ENCODE peak calls at places on chromosome 13, in seven cellular contexts. F is cardiac muscle cell, N is H9, B is ovary, T is heart right ventricle, R is HL-60, C is left ventricle myocardium inferior. M is an unnamed sample.
A peak's percentile ranks its signal among the peaks of the same experiment; 100 is the strongest.

GRCh38 chr13:43473437-43473836 is 313.3 kb downstream of the ENOX1 start:
- DNase-seq in F (peak; percentile 78), N (no peak), B (no peak), T (peak; percentile 19), R (no peak), C (no peak), M (no peak)

GRCh38 chr13:43448605-43449004 is 338.2 kb downstream of the ENOX1 start:
- DNase-seq in F (no peak), N (no peak), B (no peak), T (no peak), R (no peak), C (no peak), M (no peak)

GRCh38 chr13:99590519-99591011 is 89.3 kb downstream of the TM9SF2 start:
- DNase-seq in F (no peak), N (no peak), B (no peak), T (peak; percentile 27), R (no peak), C (no peak), M (no peak)

GRCh38 chr13:58919551-58919950 is 1244.2 kb downstream of the DIAPH3 start:
- DNase-seq in F (no peak), N (no peak), B (no peak), T (no peak), R (no peak), C (no peak), M (no peak)

GRCh38 chr13:99968521-99969367 is 2.8 kb downstream of the ZIC5 start:
- DNase-seq in F (peak; percentile 62), N (peak; percentile 39), B (no peak), T (no peak), R (no peak), C (no peak), M (no peak)

GRCh38 chr13:104315606-104316005 is 1249.4 kb upstream of the SLC10A2 start:
- DNase-seq in F (no peak), N (no peak), B (no peak), T (no peak), R (no peak), C (no peak), M (no peak)

GRCh38 chr13:110405597-110406450 is 98.7 kb downstream of the COL4A2 start:
- DNase-seq in F (no peak), N (no peak), B (no peak), T (no peak), R (no peak), C (no peak), M (no peak)

GRCh38 chr13:96020155-96020575 is 33.0 kb downstream of the UGGT2 start:
- DNase-seq in F (peak; percentile 74), N (peak; percentile 46), B (no peak), T (peak; percentile 29), R (peak; percentile 58), C (no peak), M (peak; percentile 11)

GRCh38 chr13:33015791-33016323 is 366 bp upstream of the KL start:
- DNase-seq in F (peak; percentile 18), N (peak; percentile 44), B (no peak), T (peak; percentile 29), R (no peak), C (peak; percentile 19), M (no peak)

GRCh38 chr13:30113983-30114491 is 193.3 kb downstream of the KATNAL1 start:
- DNase-seq in F (peak; percentile 47), N (peak; percentile 32), B (no peak), T (no peak), R (no peak), C (no peak), M (no peak)

GRCh38 chr13:43865892-43866291 is 13.6 kb downstream of the CCDC122 start:
- DNase-seq in F (no peak), N (no peak), B (no peak), T (no peak), R (no peak), C (no peak), M (no peak)

GRCh38 chr13:101289764-101290163 is 126.5 kb downstream of the NALCN start:
- DNase-seq in F (peak; percentile 73), N (peak; percentile 75), B (no peak), T (no peak), R (no peak), C (no peak), M (peak; percentile 3)

DNA sequence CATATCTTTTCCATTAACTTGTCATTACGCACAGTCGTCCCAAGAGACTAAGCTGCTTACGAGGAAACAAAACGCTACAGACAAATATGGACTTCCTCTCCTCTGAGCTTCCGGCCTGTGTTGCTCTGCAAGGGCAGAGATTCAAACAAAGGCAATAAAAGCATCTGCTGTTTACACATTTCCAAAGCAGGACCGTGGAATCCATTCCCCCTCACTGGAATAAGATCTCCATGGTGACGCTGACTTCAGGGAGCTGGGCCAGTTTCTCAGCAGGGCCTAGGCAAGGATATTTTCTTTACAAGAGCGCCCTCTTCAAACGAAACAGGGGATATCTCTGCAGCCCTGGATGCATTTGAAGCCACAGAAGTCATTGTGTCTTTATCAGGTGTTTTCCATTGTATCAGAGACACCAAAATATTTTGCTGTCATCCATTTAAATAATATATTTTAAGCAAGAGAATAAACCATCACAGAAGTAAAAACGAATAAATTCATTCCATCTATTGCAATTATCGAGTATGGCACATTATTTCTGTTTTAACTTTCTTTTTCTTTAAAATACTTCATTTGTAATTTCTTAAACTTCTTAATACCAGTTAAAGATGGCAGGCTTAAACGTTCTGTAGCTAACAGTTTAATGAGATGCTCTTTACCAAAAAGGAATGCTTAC is 177.5 kb downstream of the DCLK1 start:
- DNase-seq in F (peak; percentile 71), N (peak; percentile 75), B (peak; percentile 84), T (peak; percentile 90), R (peak; percentile 8), C (peak; percentile 73), M (peak; percentile 74)
- H3K27ac ChIP-seq in F (no peak overlapping the region), N (no peak overlapping the region), B (no peak overlapping the region), T (peak overlapping the region; percentile 18), R (no peak overlapping the region), C (peak overlapping the region; percentile 21), M (peak overlapping the region; percentile 81)

DNA sequence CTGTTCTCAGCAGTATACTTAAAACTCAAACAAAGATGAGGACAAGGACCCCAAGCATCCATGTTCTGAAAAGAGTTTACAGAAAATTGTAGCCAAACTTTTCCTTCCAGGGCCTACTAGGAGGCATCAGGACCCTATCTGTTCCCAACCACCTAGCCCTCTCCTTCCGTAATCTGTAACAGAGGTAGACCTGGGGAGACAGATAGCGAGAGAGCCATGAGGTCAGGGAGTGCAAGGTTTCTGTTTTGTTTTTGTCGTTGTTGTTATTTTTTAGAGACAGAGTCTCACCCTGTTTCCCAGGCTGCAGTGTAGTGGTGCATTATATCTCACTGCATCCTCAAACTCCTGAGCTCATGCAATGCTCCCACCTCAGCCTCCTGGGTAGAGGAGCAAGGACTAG is 83.9 kb upstream of the POSTN start:
- DNase-seq in F (no peak), N (no peak), B (no peak), T (no peak), R (no peak), C (no peak), M (no peak)
- H3K27ac ChIP-seq in F (no peak overlapping the region), N (no peak overlapping the region), B (no peak overlapping the region), T (no peak overlapping the region), R (no peak overlapping the region), C (no peak overlapping the region), M (no peak overlapping the region)

GRCh38 chr13:51639171-51639570 is 54.9 kb downstream of the WDFY2 start:
- DNase-seq in F (no peak), N (no peak), B (no peak), T (no peak), R (no peak), C (no peak), M (no peak)

GRCh38 chr13:51638497-51638871 is 54.2 kb downstream of the WDFY2 start:
- DNase-seq in F (no peak), N (no peak), B (no peak), T (no peak), R (no peak), C (no peak), M (no peak)

GRCh38 chr13:51636349-51636890 is 52.2 kb downstream of the WDFY2 start:
- DNase-seq in F (no peak), N (no peak), B (no peak), T (no peak), R (no peak), C (no peak), M (no peak)

GRCh38 chr13:51635137-51635878 is 51.0 kb downstream of the WDFY2 start:
- DNase-seq in F (no peak), N (no peak), B (no peak), T (no peak), R (peak; percentile 18), C (no peak), M (no peak)

DNA sequence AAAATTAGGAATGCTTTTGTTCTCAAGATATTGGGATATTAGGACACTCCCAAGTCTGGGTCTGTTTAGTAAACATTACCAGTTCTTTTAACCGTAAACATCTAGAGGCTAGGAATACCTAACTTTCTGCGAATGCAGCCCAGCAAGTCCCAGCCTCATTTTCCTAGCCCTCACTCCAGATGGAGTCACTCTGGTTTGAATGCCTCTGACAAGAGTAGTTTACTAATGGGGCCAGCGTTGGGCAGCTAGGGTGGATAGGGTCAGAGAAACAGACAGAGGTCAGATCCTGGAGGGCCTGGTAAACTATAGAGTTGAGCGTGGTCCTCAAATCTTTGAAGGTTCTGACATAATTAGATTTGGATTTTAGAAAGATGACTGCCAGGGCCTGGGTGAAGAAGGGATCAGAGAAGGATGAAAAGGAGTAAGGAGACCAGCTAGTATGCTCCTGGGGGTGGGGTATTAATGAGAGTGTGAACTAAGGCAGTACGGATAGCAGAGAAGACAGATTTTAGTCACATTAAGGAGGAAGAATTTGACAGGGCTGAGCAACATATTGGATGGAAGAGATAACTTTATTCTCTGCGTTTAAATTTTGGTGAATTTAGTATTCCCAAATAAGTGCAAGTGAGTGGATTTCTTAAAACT is 53.7 kb downstream of the WDFY2 start:
- DNase-seq in F (no peak), N (no peak), B (no peak), T (no peak), R (no peak), C (no peak), M (no peak)
- H3K27ac ChIP-seq in F (no peak overlapping the region), N (no peak overlapping the region), B (no peak overlapping the region), T (no peak overlapping the region), R (no peak overlapping the region), C (no peak overlapping the region), M (peak overlapping the region; percentile 77)

GRCh38 chr13:112722433-112723250 is 32.8 kb downstream of the ATP11A start:
- DNase-seq in F (peak; percentile 80), N (no peak), B (peak; percentile 69), T (peak; percentile 75), R (no peak), C (peak; percentile 55), M (no peak)
- H3K27ac ChIP-seq in F (peak overlapping the region; percentile 99), N (no peak overlapping the region), B (peak overlapping the region; percentile 87), T (peak overlapping the region; percentile 91), R (no peak overlapping the region), C (peak overlapping the region; percentile 84), M (peak overlapping the region; percentile 11)

DNA sequence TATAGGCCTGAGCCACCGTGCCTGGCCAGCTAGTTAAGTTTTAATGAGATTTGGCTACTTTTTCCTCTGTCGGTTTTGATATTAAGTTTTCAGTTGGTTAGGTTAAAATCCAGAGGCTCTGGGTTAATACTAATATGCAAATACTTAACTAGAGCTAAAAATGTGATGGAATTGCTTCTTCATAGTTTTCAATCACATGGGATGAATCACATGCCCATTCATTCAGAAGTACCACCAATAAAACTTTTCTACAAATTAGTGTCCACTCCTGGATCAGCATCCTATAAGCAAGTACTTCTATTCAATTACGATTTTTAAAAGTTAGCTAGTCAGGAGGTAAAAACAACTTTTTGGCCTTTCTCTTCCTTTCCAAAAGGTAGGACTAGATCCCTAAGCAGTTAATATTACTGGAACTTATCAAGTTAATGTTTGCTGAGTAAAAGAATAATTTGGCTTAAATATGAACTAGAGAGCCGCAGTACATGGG is 4.3 kb downstream of the SLC25A30 start:
- DNase-seq in F (no peak), N (no peak), B (no peak), T (no peak), R (no peak), C (no peak), M (no peak)
- H3K27ac ChIP-seq in F (no peak overlapping the region), N (no peak overlapping the region), B (no peak overlapping the region), T (peak overlapping the region; percentile 62), R (no peak overlapping the region), C (peak overlapping the region; percentile 81), M (no peak overlapping the region)

M was measured in caudate nucleus.